ENCODE peak calls at places on chromosomes 11 and 22, in four cellular contexts. X, I, J and Z are unnamed samples.

GRCh38 chr11:29024386-29024785 is 916.2 kb downstream of the METTL15 start:
- DNase-seq in X (no peak), I (no peak), J (no peak), Z (no peak)

GRCh38 chr11:58674609-58675008 is 52.1 kb downstream of the CNTF start:
- DNase-seq in X (no peak), I (no peak), J (peak; percentile 35), Z (no peak)

GRCh38 chr11:126109941-126110731 is 47.5 kb upstream of the CDON start:
- DNase-seq in X (no peak), I (no peak), J (no peak), Z (no peak)

GRCh38 chr11:128361451-128362020 is 225.8 kb downstream of the ETS1 start:
- DNase-seq in X (no peak), I (no peak), J (no peak), Z (no peak)

GRCh38 chr22:48832592-48832991 is 995.1 kb downstream of the BRD1 start:
- DNase-seq in X (no peak), I (no peak), J (no peak), Z (no peak)

GRCh38 chr11:122656631-122657101 is 1.1 kb downstream of the UBASH3B start:
- DNase-seq in X (peak; percentile 38), I (no peak), J (peak; percentile 89), Z (peak; percentile 71)

GRCh38 chr11:18248561-18248960 is at the start of gene SAA2:
- DNase-seq in X (no peak), I (no peak), J (no peak), Z (no peak)

GRCh38 chr11:130122141-130122575 is 37.4 kb upstream of the ST14 start:
- DNase-seq in X (no peak), I (no peak), J (no peak), Z (no peak)

GRCh38 chr11:34098813-34099212 is 6.6 kb upstream of the NAT10 start:
- DNase-seq in X (no peak), I (no peak), J (no peak), Z (no peak)

GRCh38 chr22:41989246-41989645 is 9.3 kb upstream of the WBP2NL start:
- DNase-seq in X (no peak), I (no peak), J (no peak), Z (no peak)

GRCh38 chr11:690738-691633 is 4.0 kb downstream of the DEAF1 start:
- DNase-seq in X (no peak), I (no peak), J (no peak), Z (no peak)

GRCh38 chr22:50145741-50146439 is 24.6 kb upstream of the PANX2 start:
- DNase-seq in X (no peak), I (no peak), J (no peak), Z (no peak)

GRCh38 chr11:130404727-130405126 is 23.7 kb downstream of the ADAMTS8 start:
- DNase-seq in X (no peak), I (no peak), J (no peak), Z (no peak)

GRCh38 chr11:36352919-36353318 is 56.8 kb downstream of the PRR5L start:
- DNase-seq in X (no peak), I (no peak), J (no peak), Z (no peak)

GRCh38 chr11:124108158-124108557 is 7.1 kb upstream of the VWA5A start:
- DNase-seq in X (no peak), I (no peak), J (no peak), Z (peak; percentile 9)

GRCh38 chr11:118609380-118610219 is 2.2 kb downstream of the PHLDB1 start:
- DNase-seq in X (peak; percentile 38), I (no peak), J (no peak), Z (no peak)

GRCh38 chr22:30047364-30047738 is 32.9 kb upstream of the HORMAD2 start:
- DNase-seq in X (no peak), I (no peak), J (no peak), Z (peak; percentile 43)

GRCh38 chr22:48651981-48652538 is 1175.6 kb downstream of the BRD1 start:
- DNase-seq in X (no peak), I (no peak), J (peak; percentile 44), Z (no peak)

GRCh38 chr11:116492600-116492999 is 280.2 kb downstream of the BUD13 start:
- DNase-seq in X (no peak), I (no peak), J (no peak), Z (no peak)

GRCh38 chr11:93478841-93479240 is 64.3 kb downstream of the SMCO4 start:
- DNase-seq in X (no peak), I (no peak), J (no peak), Z (no peak)

GRCh38 chr11:120127236-120127635 is 10.7 kb downstream of the TRIM29 start:
- DNase-seq in X (no peak), I (no peak), J (peak; percentile 57), Z (no peak)

GRCh38 chr22:38569972-38570840 is at the start of gene DMC1:
- DNase-seq in X (peak; percentile 94), I (peak; percentile 94), J (peak; percentile 96), Z (peak; percentile 93)

GRCh38 chr22:44668190-44668885 is 33.7 kb upstream of the PRR5 start:
- DNase-seq in X (no peak), I (no peak), J (peak; percentile 80), Z (no peak)

GRCh38 chr11:132844956-132845355 is 687.3 kb downstream of the OPCML start:
- DNase-seq in X (no peak), I (no peak), J (no peak), Z (no peak)

GRCh38 chr11:134267466-134267865 is 8.7 kb upstream of the GLB1L3 start:
- DNase-seq in X (no peak), I (no peak), J (no peak), Z (no peak)

GRCh38 chr11:28250192-28250591 is 142.0 kb downstream of the METTL15 start:
- DNase-seq in X (no peak), I (no peak), J (no peak), Z (no peak)

GRCh38 chr11:34570584-34570983 is 50.3 kb upstream of the EHF start:
- DNase-seq in X (no peak), I (no peak), J (no peak), Z (no peak)

GRCh38 chr22:45830531-45831245 is 146.3 kb downstream of the WNT7B start:
- DNase-seq in X (no peak), I (no peak), J (no peak), Z (no peak)

GRCh38 chr11:73570415-73571114 is 27.3 kb downstream of the FAM168A start:
- DNase-seq in X (no peak), I (peak; percentile 42), J (no peak), Z (peak; percentile 61)

GRCh38 chr22:29320546-29320945 is 5.0 kb upstream of the RASL10A start:
- DNase-seq in X (no peak), I (no peak), J (no peak), Z (no peak)

GRCh38 chr11:68843703-68844312 is 2.1 kb upstream of the CPT1A start:
- DNase-seq in X (peak; percentile 80), I (peak; percentile 89), J (peak; percentile 97), Z (peak; percentile 93)

GRCh38 chr11:16605440-16605970 is 132.9 kb upstream of the C11orf58 start:
- DNase-seq in X (peak; percentile 52), I (no peak), J (peak; percentile 69), Z (peak; percentile 52)

GRCh38 chr11:77090046-77090372 is 12.6 kb upstream of the OMP start:
- DNase-seq in X (no peak), I (no peak), J (peak; percentile 40), Z (no peak)

GRCh38 chr11:65780770-65781151 is at the start of gene AP5B1:
- DNase-seq in X (peak; percentile 29), I (peak; percentile 57), J (peak; percentile 94), Z (peak; percentile 74)

DNA sequence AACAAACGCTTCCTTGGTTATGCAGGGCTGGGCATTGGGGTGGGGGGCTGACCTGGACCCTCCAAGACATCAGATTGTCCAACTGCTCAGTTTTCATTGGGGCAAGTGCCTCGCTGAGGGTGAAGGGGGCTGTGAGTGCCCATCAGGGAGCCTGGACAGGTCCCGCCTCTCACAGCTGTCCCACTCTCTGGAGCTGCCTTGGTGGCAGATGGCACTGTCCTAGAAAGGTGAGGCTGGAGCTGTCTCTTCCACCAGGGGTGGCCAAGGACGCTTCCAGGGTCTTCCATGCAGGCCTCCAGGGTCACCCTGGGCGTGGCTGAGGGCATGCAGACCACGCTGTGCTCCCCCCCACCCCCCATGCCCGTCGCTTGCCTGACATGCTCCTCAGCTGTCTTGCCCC is 53.4 kb upstream of the CCDC188 start:
- DNase-seq in X (no peak), I (no peak), J (no peak), Z (no peak)
- H3K27ac ChIP-seq in X (peak overlapping the region; percentile 91), I (no peak overlapping the region), J (peak overlapping the region; percentile 68), Z (peak overlapping the region; percentile 42)

DNA sequence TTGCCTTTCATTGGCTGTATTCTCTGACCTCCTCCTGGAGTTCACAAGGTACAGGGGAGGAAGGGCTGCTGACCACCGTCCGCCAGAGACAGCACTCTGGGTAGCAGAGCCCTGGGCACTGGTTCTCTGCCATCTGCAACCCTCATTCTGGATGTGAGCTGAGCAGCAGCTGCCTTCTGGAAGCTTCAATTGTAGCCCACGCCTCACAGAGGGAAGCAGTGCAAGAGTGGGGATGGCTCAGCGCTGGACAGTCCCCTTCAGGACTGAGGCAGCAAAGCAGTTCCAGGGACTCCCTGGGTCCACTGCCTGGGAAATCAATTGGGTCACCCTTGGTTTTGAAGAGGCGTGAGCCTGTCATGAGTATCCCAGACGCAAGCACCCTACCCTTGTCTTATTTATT is 346.2 kb downstream of the CADM1 start:
- DNase-seq in X (no peak), I (no peak), J (no peak), Z (no peak)
- TF ChIP-seq CTCF in X (no peak), I (no peak), J (no peak), Z (no peak)

GRCh38 chr11:12761029-12761428 is 86.8 kb downstream of the TEAD1 start:
- DNase-seq in X (no peak), I (no peak), J (no peak), Z (no peak)
- H3K4me1 ChIP-seq in X (peaks cover 29% of the 10 kb centered on the region), I (peaks cover 4% of the 10 kb centered on the region), J (no peaks in the 10 kb centered on the region), Z (peaks cover 20% of the 10 kb centered on the region)

DNA sequence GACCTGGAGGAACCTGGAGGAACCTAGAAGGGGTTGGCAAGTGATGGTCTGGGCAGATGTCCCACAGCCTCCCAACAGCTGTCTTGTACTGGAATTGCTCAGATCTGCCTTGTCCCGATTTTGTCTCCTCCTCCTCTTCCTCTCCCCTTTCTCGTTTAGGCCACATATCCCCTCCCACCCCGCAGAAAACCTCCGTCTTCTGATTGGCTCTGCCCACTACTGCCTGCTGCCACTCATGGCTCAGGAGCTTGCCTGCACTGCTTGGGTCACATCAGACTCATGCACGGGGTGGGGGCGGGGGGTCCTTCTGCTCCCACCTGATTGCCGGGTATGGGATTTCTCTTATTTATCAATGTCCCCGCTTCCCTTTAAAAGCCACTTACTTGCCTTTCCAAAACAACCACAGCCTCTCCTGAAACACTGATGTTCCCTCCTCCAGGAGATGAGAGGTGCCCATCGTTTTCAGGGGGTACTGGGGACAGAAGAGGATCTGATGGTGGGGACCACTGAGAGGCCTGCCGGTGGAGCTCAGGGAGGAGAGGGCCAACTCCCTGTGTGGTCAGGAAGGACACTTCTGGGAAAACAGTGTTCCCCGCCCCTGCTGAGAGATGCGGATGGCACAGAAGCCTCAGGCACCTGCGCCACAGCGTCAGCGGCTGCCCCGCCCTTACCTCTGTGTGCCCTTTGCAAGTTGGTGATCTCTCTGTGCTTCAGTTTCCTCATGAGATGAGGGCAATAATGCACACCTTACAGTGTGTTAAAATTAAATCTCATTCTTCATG is 14.7 kb downstream of the TOM1 start:
- DNase-seq in X (peak; percentile 45), I (no peak), J (no peak), Z (peak; percentile 13)
- H3K27ac ChIP-seq in X (peak overlapping the region; percentile 90), I (peak overlapping the region; percentile 93), J (no peak overlapping the region), Z (peak overlapping the region; percentile 73)

GRCh38 chr11:2825261-2825885 is 60.2 kb downstream of the CDKN1C start:
- DNase-seq in X (peak; percentile 60), I (peak; percentile 72), J (peak; percentile 85), Z (peak; percentile 37)
- TF ChIP-seq CTCF in X (no peak), I (no peak), J (no peak), Z (no peak)

GRCh38 chr11:72230764-72231365 is 6.3 kb downstream of the INPPL1 start:
- DNase-seq in X (peak; percentile 3), I (no peak), J (no peak), Z (no peak)
- H3K4me1 ChIP-seq in X (peaks cover 10% of the 10 kb centered on the region), I (peaks cover 3% of the 10 kb centered on the region), J (peaks cover 12% of the 10 kb centered on the region), Z (peaks cover 9% of the 10 kb centered on the region)